ENCODE peak calls at places on chromosomes 12 and 14, in four cellular contexts. Z is GM06990; F is CD4-positive, alpha-beta T cell; T is fibroblast of pulmonary artery. V is an unnamed sample.

GRCh38 chr14:94623422-94623809 is 11.2 kb downstream of the SERPINA3 start:
- DNase-seq in T (no peak), Z (no peak), F (no peak), V (no peak)

GRCh38 chr14:22333408-22334274 is 255.4 kb downstream of the DAD1 start:
- DNase-seq in F (no peak), T (peak), Z (no peak), V (no peak)

GRCh38 chr14:52917732-52918131 is 33.1 kb downstream of the FERMT2 start:
- DNase-seq in T (peak), F (no peak), Z (no peak), V (no peak)

GRCh38 chr12:68075416-68075815 is 84.1 kb downstream of the IFNG start:
- DNase-seq in Z (no peak), F (no peak), T (no peak), V (no peak)

GRCh38 chr12:5201554-5202243 is 158.0 kb downstream of the KCNA5 start:
- DNase-seq in F (no peak), T (no peak), Z (no peak), V (no peak)

GRCh38 chr14:56686416-56686815 is 106.8 kb downstream of the TMEM260 start:
- DNase-seq in Z (no peak), T (no peak), F (no peak), V (no peak)

GRCh38 chr14:40336846-40337245 is 904.6 kb upstream of the FBXO33 start:
- DNase-seq in F (no peak), T (no peak), Z (no peak), V (no peak)

GRCh38 chr14:73741386-73741875 is 27.2 kb upstream of the PNMA1 start:
- DNase-seq in T (peak), F (peak), Z (no peak), V (no peak)

GRCh38 chr14:75119056-75119455 is 7.8 kb downstream of the NEK9 start:
- DNase-seq in Z (no peak), T (peak), F (no peak), V (no peak)

GRCh38 chr12:6790496-6791150 is 1.3 kb downstream of the CD4 start:
- DNase-seq in Z (no peak), F (peak), T (no peak), V (no peak)

GRCh38 chr12:48973992-48974673 is 2.6 kb upstream of the WNT10B start:
- DNase-seq in T (peak), Z (no peak), F (no peak), V (no peak)

GRCh38 chr14:68753696-68754095 is 39.2 kb downstream of the ZFP36L1 start:
- DNase-seq in F (no peak), T (peak), Z (no peak), V (peak)

GRCh38 chr12:52230364-52231281 is 2.4 kb upstream of the KRT7 start:
- DNase-seq in F (no peak), T (peak), Z (no peak), V (no peak)

GRCh38 chr12:125528300-125528699 is 463.1 kb downstream of the AACS start:
- DNase-seq in Z (no peak), T (no peak), F (no peak), V (no peak)

GRCh38 chr12:105253882-105254513 is 18.0 kb upstream of the APPL2 start:
- DNase-seq in T (peak), F (no peak), Z (no peak), V (no peak)

GRCh38 chr12:110619534-110619953 is 5.6 kb downstream of the TCTN1 start:
- DNase-seq in Z (peak), F (no peak), T (no peak), V (no peak)

GRCh38 chr14:93132472-93133065 is 16.8 kb upstream of the ITPK1 start:
- DNase-seq in F (peak), Z (no peak), T (peak), V (no peak)

GRCh38 chr12:96176575-96176974 is 17.6 kb upstream of the ELK3 start:
- DNase-seq in F (no peak), T (no peak), Z (no peak), V (no peak)

GRCh38 chr12:54571166-54571856 is 17.1 kb downstream of the PPP1R1A start:
- DNase-seq in F (no peak), Z (no peak), T (no peak), V (no peak)

GRCh38 chr14:95533822-95534221 is 1.0 kb upstream of the GLRX5 start:
- DNase-seq in T (no peak), Z (peak), F (no peak), V (no peak)

GRCh38 chr14:104371031-104371430 is 208.5 kb upstream of the C14orf180 start:
- DNase-seq in T (no peak), Z (no peak), F (no peak), V (no peak)

GRCh38 chr14:50055461-50056228 is 60.7 kb downstream of the VCPKMT start:
- DNase-seq in Z (no peak), T (no peak), F (no peak), V (no peak)

GRCh38 chr12:23950775-23951391 is 1.4 kb upstream of the SOX5 start:
- DNase-seq in F (no peak), Z (no peak), T (peak), V (no peak)

GRCh38 chr12:6539276-6540134 is 5.2 kb downstream of the GAPDH start:
- DNase-seq in T (no peak), F (no peak), Z (no peak), V (no peak)

GRCh38 chr12:5567021-5567744 is 135.3 kb downstream of the NTF3 start:
- DNase-seq in T (no peak), Z (no peak), F (no peak), V (no peak)

GRCh38 chr12:42770261-42770660 is 180.7 kb upstream of the PRICKLE1 start:
- DNase-seq in Z (no peak), T (no peak), F (no peak), V (no peak)

GRCh38 chr12:64666054-64666914 is 56.0 kb downstream of the RASSF3 start:
- DNase-seq in F (no peak), Z (no peak), T (peak), V (no peak)

GRCh38 chr12:108446766-108447165 is 68.3 kb upstream of the FICD start:
- DNase-seq in Z (no peak), F (no peak), T (peak), V (peak)

GRCh38 chr12:2501464-2502181 is 293.1 kb upstream of the FKBP4 start:
- DNase-seq in F (no peak), Z (no peak), T (no peak), V (no peak)

GRCh38 chr14:97848351-97848980 is 1051.3 kb downstream of the VRK1 start:
- DNase-seq in Z (no peak), F (no peak), T (no peak), V (no peak)

GRCh38 chr14:25461780-25462179 is 411.8 kb upstream of the STXBP6 start:
- DNase-seq in F (no peak), T (no peak), Z (no peak), V (no peak)

GRCh38 chr14:55353686-55354467 is 57.8 kb downstream of the ATG14 start:
- DNase-seq in Z (no peak), F (no peak), T (no peak), V (no peak)

GRCh38 chr12:27523642-27524488 is at the start of gene PPFIBP1:
- DNase-seq in Z (peak), T (peak), F (peak), V (peak)
- TF ChIP-seq CTCF in Z (peak), T (peak), F (no peak), V (peak)

GRCh38 chr12:19179986-19180385 is 50.5 kb downstream of the PLEKHA5 start:
- DNase-seq in Z (no peak), T (no peak), F (no peak), V (no peak)

GRCh38 chr12:19177754-19178153 is 48.2 kb downstream of the PLEKHA5 start:
- DNase-seq in F (no peak), T (no peak), Z (no peak), V (no peak)

GRCh38 chr12:19183121-19183838 is 53.7 kb downstream of the PLEKHA5 start:
- DNase-seq in Z (no peak), T (peak), F (no peak), V (no peak)

GRCh38 chr12:19185262-19185929 is 55.9 kb downstream of the PLEKHA5 start:
- DNase-seq in Z (no peak), F (no peak), T (no peak), V (no peak)

DNA sequence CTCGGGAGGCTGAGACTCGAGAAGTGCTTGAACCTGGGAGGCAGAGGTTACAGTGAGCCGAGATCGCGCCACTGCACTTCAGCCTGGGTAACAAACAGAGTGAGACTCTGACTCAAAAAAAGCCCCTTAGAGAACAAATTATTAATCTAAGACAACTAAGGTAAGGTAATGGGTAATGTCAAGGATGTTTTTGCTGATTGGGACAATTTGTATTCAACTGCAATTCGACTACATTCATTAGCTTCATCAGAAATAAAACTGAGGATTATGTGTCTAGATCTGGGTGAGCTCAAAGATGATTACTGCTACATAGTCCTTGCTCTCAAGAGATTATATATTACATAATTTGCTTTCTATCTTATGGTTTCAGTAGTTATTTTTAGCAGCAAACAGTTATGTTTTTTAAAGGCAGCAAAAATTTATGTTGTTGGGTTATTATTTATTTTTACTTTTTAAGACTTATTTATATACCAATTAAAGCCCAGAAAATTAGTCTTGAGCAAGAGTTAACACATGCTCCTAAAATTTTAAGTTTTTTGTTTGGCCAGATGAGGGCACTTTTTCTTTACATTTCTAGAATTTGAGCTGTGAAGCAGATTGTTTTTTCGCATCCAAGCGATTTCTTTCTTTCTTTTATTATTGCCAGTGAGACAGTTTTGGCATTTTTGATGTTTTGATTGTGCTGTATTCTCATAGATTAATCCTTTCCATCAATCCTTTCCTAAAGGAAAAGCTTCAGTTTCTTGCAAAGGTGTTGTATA is 52.3 kb downstream of the PLEKHA5 start:
- DNase-seq in F (no peak), Z (no peak), T (peak), V (no peak)
- TF ChIP-seq CTCF in F (no peak), Z (peak), T (peak), V (peak)

GRCh38 chr12:132218915-132219314 is 74.7 kb downstream of the NOC4L start:
- DNase-seq in Z (no peak), T (no peak), F (peak), V (no peak)
- TF ChIP-seq CTCF in Z (peak), T (peak), F (peak), V (no peak)

GRCh38 chr14:76257111-76257803 is 105.5 kb downstream of the GPATCH2L start:
- DNase-seq in T (peak), F (no peak), Z (no peak), V (peak)

GRCh38 chr14:76260749-76261148 is 109.0 kb downstream of the GPATCH2L start:
- DNase-seq in T (no peak), F (no peak), Z (no peak), V (no peak)

GRCh38 chr14:76256545-76256944 is 104.8 kb downstream of the GPATCH2L start:
- DNase-seq in F (no peak), Z (no peak), T (no peak), V (no peak)

GRCh38 chr14:76259029-76259735 is 107.5 kb downstream of the GPATCH2L start:
- DNase-seq in T (no peak), F (no peak), Z (no peak), V (no peak)

DNA sequence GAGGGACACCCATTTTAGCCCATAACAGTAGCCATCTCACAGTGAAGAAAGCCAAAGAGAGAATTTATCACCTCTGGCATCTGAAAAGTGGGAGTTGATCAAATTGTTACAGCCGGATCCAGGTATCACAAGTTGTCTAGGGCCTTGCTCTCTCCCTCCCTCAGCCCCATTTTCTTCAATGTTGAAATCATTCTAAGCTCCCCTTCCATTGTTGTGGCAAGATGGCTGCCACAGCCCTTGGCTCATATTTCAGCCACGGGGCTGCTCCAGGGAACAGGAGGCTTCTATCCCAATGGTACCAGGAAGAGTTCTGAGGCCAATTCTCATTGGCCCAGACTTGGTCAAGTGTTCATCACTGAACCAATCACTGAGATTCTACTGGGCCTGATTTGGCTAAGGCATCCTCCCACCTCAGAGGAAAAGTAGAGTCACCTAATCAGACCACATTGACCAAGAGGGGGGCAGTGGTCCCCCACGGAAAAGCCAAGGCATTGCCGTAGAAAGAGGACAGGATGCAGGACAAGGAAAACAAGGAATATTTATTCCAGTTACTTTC is 106.2 kb downstream of the GPATCH2L start:
- DNase-seq in Z (no peak), T (no peak), F (no peak), V (no peak)
- TF ChIP-seq CTCF in Z (no peak), T (no peak), F (no peak), V (no peak)

DNA sequence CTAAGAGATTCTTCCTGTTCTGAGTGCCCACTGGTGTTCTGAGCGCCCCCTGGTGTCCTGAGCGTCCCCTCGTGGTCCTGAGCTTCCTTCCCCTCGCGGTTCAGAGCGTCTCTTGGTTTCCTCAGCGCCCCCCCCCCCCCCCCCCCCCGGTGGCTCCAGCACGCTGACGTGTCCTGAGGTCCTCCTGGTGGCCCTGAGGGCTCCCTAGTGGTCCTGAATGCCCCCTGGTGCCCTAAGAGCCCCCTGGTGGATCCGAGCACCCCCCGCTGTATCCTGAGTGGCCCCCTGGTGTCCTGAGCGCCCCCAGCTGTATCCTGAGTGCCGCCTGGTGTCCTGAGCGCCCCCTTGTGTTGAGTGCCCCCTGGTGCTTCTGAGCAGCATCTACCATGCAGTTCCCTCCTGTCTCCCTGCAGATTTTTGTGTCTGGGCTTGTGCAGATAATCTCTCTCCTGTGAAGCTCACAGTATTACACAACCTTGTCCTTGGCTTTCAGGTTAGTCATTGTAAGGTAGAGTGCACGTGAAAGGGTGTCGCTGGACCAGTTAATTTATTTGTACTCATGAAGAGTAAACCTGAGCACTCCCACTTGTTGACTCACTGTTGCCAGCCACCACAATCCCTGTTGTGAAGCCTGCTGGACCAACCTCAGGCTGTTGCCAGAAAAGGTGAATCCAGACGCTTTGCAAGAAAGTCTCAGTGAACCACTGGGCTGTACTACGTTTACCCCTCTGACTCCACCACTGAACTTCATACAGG is 1168.4 kb downstream of the TMEM121 start:
- DNase-seq in F (peak), T (no peak), Z (peak), V (no peak)
- TF ChIP-seq CTCF in F (peak), T (no peak), Z (peak), V (no peak)

GRCh38 chr12:132414634-132415340 is 75.2 kb upstream of the FBRSL1 start:
- DNase-seq in T (peak), Z (peak), F (peak), V (peak)

GRCh38 chr12:132416121-132416673 is 73.8 kb upstream of the FBRSL1 start:
- DNase-seq in Z (no peak), F (no peak), T (no peak), V (no peak)

GRCh38 chr12:132411457-132411856 is 78.5 kb upstream of the FBRSL1 start:
- DNase-seq in T (no peak), Z (no peak), F (no peak), V (no peak)

GRCh38 chr12:132415456-132416120 is 74.4 kb upstream of the FBRSL1 start:
- DNase-seq in Z (no peak), F (no peak), T (no peak), V (no peak)

DNA sequence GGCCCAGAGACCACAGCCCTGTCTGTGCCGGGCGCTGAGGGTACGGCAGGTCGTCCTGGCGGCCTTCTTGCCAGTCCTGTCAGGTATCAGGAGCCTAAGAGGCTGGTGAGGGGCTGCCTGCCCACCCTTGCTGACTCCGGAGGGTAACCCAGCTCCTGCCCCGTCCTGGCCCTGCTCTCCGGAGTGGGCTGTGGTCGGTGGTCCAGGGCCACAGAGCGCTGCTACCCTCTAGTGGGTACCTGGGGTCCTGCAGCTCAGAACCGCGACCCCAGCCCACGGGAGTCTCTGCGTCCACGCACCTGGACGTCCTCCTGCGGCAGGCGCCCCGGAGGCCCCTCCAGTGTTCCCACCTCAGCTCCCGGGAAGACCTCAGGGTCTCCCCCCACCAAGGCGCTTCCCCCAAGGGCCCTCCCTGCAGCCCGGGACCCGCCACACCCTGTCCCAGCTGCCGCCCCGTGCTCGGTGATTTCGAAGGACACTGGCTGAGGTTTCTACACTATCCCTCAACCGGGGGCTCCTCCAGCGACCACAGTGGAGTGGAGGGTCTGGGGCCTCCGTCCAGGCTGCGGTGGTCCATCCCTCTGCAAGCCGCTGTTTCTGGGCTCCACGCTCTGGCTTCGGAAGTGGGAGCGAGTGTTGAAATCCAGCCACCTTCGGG is 75.9 kb upstream of the FBRSL1 start:
- DNase-seq in Z (no peak), F (no peak), T (no peak), V (no peak)
- TF ChIP-seq CTCF in Z (peak), F (no peak), T (peak), V (peak)